ENCODE peak calls at places on chromosomes 6 and 20, in five cellular contexts. T, J, M, K and I are unnamed samples.

GRCh38 chr20:45470939-45471338 is 1.4 kb downstream of the WFDC2 start:
- DNase-seq in T (peak; percentile 31), J (peak; percentile 29), M (no peak), K (no peak), I (no peak)

GRCh38 chr20:1094706-1095220 is 23.6 kb upstream of the PSMF1 start:
- DNase-seq in T (no peak), J (no peak), M (no peak), K (no peak), I (no peak)

GRCh38 chr20:47735412-47736400 is 49.6 kb downstream of the SULF2 start:
- DNase-seq in T (no peak), J (no peak), M (peak; percentile 36), K (no peak), I (no peak)

GRCh38 chr6:80690611-80691090 is 584.2 kb downstream of the BCKDHB start:
- DNase-seq in T (no peak), J (no peak), M (no peak), K (no peak), I (no peak)

GRCh38 chr6:100775667-100776066 is 105.5 kb downstream of the ASCC3 start:
- DNase-seq in T (peak; percentile 15), J (peak; percentile 6), M (no peak), K (no peak), I (no peak)

GRCh38 chr6:87066449-87067288 is 28.2 kb downstream of the CGA start:
- DNase-seq in T (peak; percentile 14), J (peak; percentile 44), M (peak; percentile 60), K (peak; percentile 24), I (no peak)

GRCh38 chr6:151760486-151760885 is 47.0 kb upstream of the ESR1 start:
- DNase-seq in T (no peak), J (no peak), M (no peak), K (no peak), I (no peak)

GRCh38 chr20:45456632-45457031 is 12.9 kb upstream of the WFDC2 start:
- DNase-seq in T (peak; percentile 42), J (no peak), M (no peak), K (no peak), I (no peak)

GRCh38 chr20:64247970-64248841 is 7.3 kb upstream of the PCMTD2 start:
- DNase-seq in T (no peak), J (no peak), M (no peak), K (no peak), I (no peak)

GRCh38 chr6:123316733-123317323 is 319.9 kb downstream of the TRDN start:
- DNase-seq in T (peak; percentile 17), J (peak; percentile 16), M (no peak), K (no peak), I (no peak)

GRCh38 chr20:45044084-45044573 is 56.8 kb downstream of the KCNS1 start:
- DNase-seq in T (peak; percentile 52), J (peak; percentile 84), M (peak; percentile 48), K (peak; percentile 87), I (no peak)

GRCh38 chr20:24673678-24674570 is 204.5 kb downstream of the SYNDIG1 start:
- DNase-seq in T (no peak), J (no peak), M (no peak), K (no peak), I (no peak)

GRCh38 chr6:96184798-96185197 is 169.0 kb downstream of the FUT9 start:
- DNase-seq in T (no peak), J (no peak), M (no peak), K (no peak), I (no peak)

GRCh38 chr6:78995946-78996345 is 82.1 kb downstream of the PHIP start:
- DNase-seq in T (no peak), J (no peak), M (no peak), K (no peak), I (no peak)

GRCh38 chr6:40523505-40524172 is 63.5 kb downstream of the LRFN2 start:
- DNase-seq in T (no peak), J (no peak), M (no peak), K (no peak), I (no peak)

GRCh38 chr6:41670703-41671360 is 32.6 kb downstream of the MDFI start:
- DNase-seq in T (peak; percentile 3), J (no peak), M (no peak), K (no peak), I (no peak)

GRCh38 chr20:3923818-3924217 is 34.6 kb downstream of the PANK2 start:
- DNase-seq in T (no peak), J (no peak), M (no peak), K (no peak), I (no peak)

GRCh38 chr6:117591405-117591804 is 10.9 kb downstream of the GOPC start:
- DNase-seq in T (no peak), J (no peak), M (peak; percentile 20), K (no peak), I (no peak)